ENCODE peak calls at places on chromosomes 12 and 14, in six cellular contexts. One of them, this sample, is unnamed.

GRCh38 chr12:56808954-56809353 is 45.8 kb downstream of the HSD17B6 start:
- DNase-seq in hypothalamus: no peak
- DNase-seq in neural crest cell: no peak
- DNase-seq in NAMALWA: peak
- DNase-seq in HFF-Myc: no peak
- DNase-seq in HuH-7.5: no peak
- DNase-seq in this sample: no peak

GRCh38 chr14:103943673-103944072 is 1.3 kb upstream of the RD3L start:
- DNase-seq in hypothalamus: no peak
- DNase-seq in neural crest cell: no peak
- DNase-seq in NAMALWA: peak
- DNase-seq in HFF-Myc: no peak
- DNase-seq in HuH-7.5: no peak
- DNase-seq in this sample: no peak

GRCh38 chr14:37252434-37252833 is 54.7 kb downstream of the MIPOL1 start:
- DNase-seq in hypothalamus: no peak
- DNase-seq in neural crest cell: no peak
- DNase-seq in NAMALWA: no peak
- DNase-seq in HFF-Myc: no peak
- DNase-seq in HuH-7.5: no peak
- DNase-seq in this sample: no peak

GRCh38 chr14:30355431-30355913 is 203.5 kb upstream of the G2E3 start:
- DNase-seq in hypothalamus: no peak
- DNase-seq in neural crest cell: no peak
- DNase-seq in NAMALWA: no peak
- DNase-seq in HFF-Myc: no peak
- DNase-seq in HuH-7.5: peak
- DNase-seq in this sample: no peak

GRCh38 chr14:59870277-59871165 is at the start of gene RTN1:
- DNase-seq in hypothalamus: peak
- DNase-seq in neural crest cell: peak
- DNase-seq in NAMALWA: no peak
- DNase-seq in HFF-Myc: no peak
- DNase-seq in HuH-7.5: peak
- DNase-seq in this sample: peak

GRCh38 chr12:58067610-58068387 is 126.4 kb downstream of the ATP23 start:
- DNase-seq in hypothalamus: no peak
- DNase-seq in neural crest cell: no peak
- DNase-seq in NAMALWA: no peak
- DNase-seq in HFF-Myc: peak
- DNase-seq in HuH-7.5: no peak
- DNase-seq in this sample: no peak

GRCh38 chr12:23694920-23695319 is 254.6 kb downstream of the SOX5 start:
- DNase-seq in hypothalamus: no peak
- DNase-seq in neural crest cell: no peak
- DNase-seq in NAMALWA: no peak
- DNase-seq in HFF-Myc: no peak
- DNase-seq in HuH-7.5: no peak
- DNase-seq in this sample: no peak

GRCh38 chr12:120399531-120399930 is 30.6 kb upstream of the MSI1 start:
- DNase-seq in hypothalamus: no peak
- DNase-seq in neural crest cell: no peak
- DNase-seq in NAMALWA: no peak
- DNase-seq in HFF-Myc: peak
- DNase-seq in HuH-7.5: no peak
- DNase-seq in this sample: no peak

GRCh38 chr12:91785655-91786489 is 359.8 kb downstream of the BTG1 start:
- DNase-seq in hypothalamus: no peak
- DNase-seq in neural crest cell: no peak
- DNase-seq in NAMALWA: no peak
- DNase-seq in HFF-Myc: no peak
- DNase-seq in HuH-7.5: no peak
- DNase-seq in this sample: no peak

GRCh38 chr12:59698599-59698998 is 102.8 kb downstream of the SLC16A7 start:
- DNase-seq in hypothalamus: no peak
- DNase-seq in neural crest cell: no peak
- DNase-seq in NAMALWA: no peak
- DNase-seq in HFF-Myc: no peak
- DNase-seq in HuH-7.5: no peak
- DNase-seq in this sample: no peak

GRCh38 chr14:71621276-71621675 is 311.0 kb upstream of the RGS6 start:
- DNase-seq in hypothalamus: no peak
- DNase-seq in neural crest cell: no peak
- DNase-seq in NAMALWA: no peak
- DNase-seq in HFF-Myc: no peak
- DNase-seq in HuH-7.5: no peak
- DNase-seq in this sample: no peak

GRCh38 chr14:35504260-35504659 is 29.7 kb upstream of the INSM2 start:
- DNase-seq in hypothalamus: no peak
- DNase-seq in neural crest cell: no peak
- DNase-seq in NAMALWA: no peak
- DNase-seq in HFF-Myc: no peak
- DNase-seq in HuH-7.5: no peak
- DNase-seq in this sample: no peak

GRCh38 chr12:569803-570236 is 93.4 kb downstream of the NINJ2 start:
- DNase-seq in hypothalamus: peak
- DNase-seq in neural crest cell: peak
- DNase-seq in NAMALWA: peak
- DNase-seq in HFF-Myc: no peak
- DNase-seq in HuH-7.5: peak
- DNase-seq in this sample: peak

GRCh38 chr14:51883232-51883631 is 22.8 kb downstream of the GNG2 start:
- DNase-seq in hypothalamus: no peak
- DNase-seq in neural crest cell: no peak
- DNase-seq in NAMALWA: no peak
- DNase-seq in HFF-Myc: no peak
- DNase-seq in HuH-7.5: no peak
- DNase-seq in this sample: no peak

GRCh38 chr14:104527857-104528459 is 51.6 kb upstream of the C14orf180 start:
- DNase-seq in hypothalamus: no peak
- DNase-seq in neural crest cell: no peak
- DNase-seq in NAMALWA: no peak
- DNase-seq in HFF-Myc: no peak
- DNase-seq in HuH-7.5: no peak
- DNase-seq in this sample: no peak

GRCh38 chr12:52223411-52224039 is 9.5 kb upstream of the KRT7 start:
- DNase-seq in hypothalamus: no peak
- DNase-seq in neural crest cell: no peak
- DNase-seq in NAMALWA: no peak
- DNase-seq in HFF-Myc: no peak
- DNase-seq in HuH-7.5: no peak
- DNase-seq in this sample: no peak

GRCh38 chr14:49971156-49972141 is 78.6 kb downstream of the ARF6 start:
- DNase-seq in hypothalamus: no peak
- DNase-seq in neural crest cell: no peak
- DNase-seq in NAMALWA: peak
- DNase-seq in HFF-Myc: peak
- DNase-seq in HuH-7.5: no peak
- DNase-seq in this sample: no peak

GRCh38 chr12:75599061-75599460 is 87.7 kb upstream of the KRR1 start:
- DNase-seq in hypothalamus: no peak
- DNase-seq in neural crest cell: no peak
- DNase-seq in NAMALWA: no peak
- DNase-seq in HFF-Myc: no peak
- DNase-seq in HuH-7.5: no peak
- DNase-seq in this sample: no peak

GRCh38 chr12:25436206-25436912 is 116.7 kb downstream of the LMNTD1 start:
- DNase-seq in hypothalamus: no peak
- DNase-seq in neural crest cell: peak
- DNase-seq in NAMALWA: peak
- DNase-seq in HFF-Myc: peak
- DNase-seq in HuH-7.5: peak
- DNase-seq in this sample: peak

GRCh38 chr12:64860446-64860998 is 36.1 kb downstream of the TBC1D30 start:
- DNase-seq in hypothalamus: no peak
- DNase-seq in neural crest cell: no peak
- DNase-seq in NAMALWA: no peak
- DNase-seq in HFF-Myc: no peak
- DNase-seq in HuH-7.5: no peak
- DNase-seq in this sample: no peak

GRCh38 chr12:117484901-117485300 is 123.5 kb upstream of the NOS1 start:
- DNase-seq in hypothalamus: no peak
- DNase-seq in neural crest cell: no peak
- DNase-seq in NAMALWA: no peak
- DNase-seq in HFF-Myc: no peak
- DNase-seq in HuH-7.5: no peak
- DNase-seq in this sample: no peak

GRCh38 chr12:750356-751191 is 1.8 kb upstream of the WNK1 start:
- DNase-seq in hypothalamus: no peak
- DNase-seq in neural crest cell: no peak
- DNase-seq in NAMALWA: peak
- DNase-seq in HFF-Myc: no peak
- DNase-seq in HuH-7.5: no peak
- DNase-seq in this sample: no peak

GRCh38 chr12:30696103-30696408 is 387 bp upstream of the IPO8 start:
- DNase-seq in hypothalamus: no peak
- DNase-seq in neural crest cell: no peak
- DNase-seq in NAMALWA: no peak
- DNase-seq in HFF-Myc: no peak
- DNase-seq in HuH-7.5: no peak
- DNase-seq in this sample: no peak

GRCh38 chr14:86481105-86481504 is 951.2 kb downstream of the FLRT2 start:
- DNase-seq in hypothalamus: no peak
- DNase-seq in neural crest cell: no peak
- DNase-seq in NAMALWA: no peak
- DNase-seq in HFF-Myc: no peak
- DNase-seq in HuH-7.5: no peak
- DNase-seq in this sample: no peak

GRCh38 chr12:108729612-108730336 is 1.5 kb downstream of the CORO1C start:
- DNase-seq in hypothalamus: no peak
- DNase-seq in neural crest cell: no peak
- DNase-seq in NAMALWA: peak
- DNase-seq in HFF-Myc: no peak
- DNase-seq in HuH-7.5: peak
- DNase-seq in this sample: peak

GRCh38 chr12:124531281-124531745 is 36.1 kb downstream of the NCOR2 start:
- DNase-seq in hypothalamus: no peak
- DNase-seq in neural crest cell: no peak
- DNase-seq in NAMALWA: no peak
- DNase-seq in HFF-Myc: no peak
- DNase-seq in HuH-7.5: no peak
- DNase-seq in this sample: no peak

GRCh38 chr12:56684745-56685369 is 3.2 kb downstream of the PTGES3 start:
- DNase-seq in hypothalamus: no peak
- DNase-seq in neural crest cell: no peak
- DNase-seq in NAMALWA: peak
- DNase-seq in HFF-Myc: no peak
- DNase-seq in HuH-7.5: no peak
- DNase-seq in this sample: peak

GRCh38 chr12:2775431-2775830 is 19.3 kb upstream of the FKBP4 start:
- DNase-seq in hypothalamus: no peak
- DNase-seq in neural crest cell: no peak
- DNase-seq in NAMALWA: no peak
- DNase-seq in HFF-Myc: no peak
- DNase-seq in HuH-7.5: no peak
- DNase-seq in this sample: peak

This sample was measured in H9.